ENCODE peak calls at places on chromosomes 6 and 20, in nine cellular contexts. R is fibroblast of pulmonary artery; K is CD8-positive, alpha-beta memory T cell; A is SJSA1; B is neural progenitor cell; D is right cardiac atrium; S is brain microvascular endothelial cell; F is cardiac fibroblast; M is GM12865. N is an unnamed sample.

GRCh38 chr6:129672883-129673631 is 36.9 kb downstream of the ARHGAP18 start:
- DNase-seq in R (peak; percentile 82), K (no peak), A (peak; percentile 90), B (no peak), D (no peak), S (peak; percentile 70), F (peak; percentile 88), M (peak; percentile 84), N (peak; percentile 27)

GRCh38 chr6:168724033-168724432 is 283.0 kb downstream of the SMOC2 start:
- DNase-seq in R (no peak), K (no peak), A (no peak), B (no peak), D (no peak), S (no peak), F (no peak), M (no peak), N (no peak)

GRCh38 chr6:145848555-145848954 is 34.0 kb upstream of the FBXO30 start:
- DNase-seq in R (no peak), K (no peak), A (no peak), B (no peak), D (no peak), S (no peak), F (no peak), M (no peak), N (no peak)

GRCh38 chr6:85132091-85132490 is 317.8 kb upstream of the NT5E start:
- DNase-seq in R (no peak), K (no peak), A (peak; percentile 35), B (no peak), D (no peak), S (no peak), F (no peak), M (no peak), N (no peak)

GRCh38 chr6:26199773-26200728 is 112.8 kb downstream of the HFE start:
- DNase-seq in R (peak; percentile 55), K (no peak), A (no peak), B (peak; percentile 62), D (peak; percentile 32), S (peak; percentile 68), F (peak; percentile 64), M (no peak), N (no peak)

GRCh38 chr20:8309638-8310037 is 177.6 kb downstream of the PLCB1 start:
- DNase-seq in R (peak; percentile 24), K (no peak), A (no peak), B (peak; percentile 79), D (no peak), S (peak; percentile 41), F (no peak), M (peak; percentile 2), N (no peak)

GRCh38 chr6:143734641-143735063 is 56.9 kb downstream of the PHACTR2 start:
- DNase-seq in R (no peak), K (no peak), A (no peak), B (no peak), D (no peak), S (no peak), F (peak; percentile 5), M (no peak), N (no peak)

GRCh38 chr6:121504227-121504626 is 68.8 kb downstream of the GJA1 start:
- DNase-seq in R (peak; percentile 94), K (no peak), A (peak; percentile 61), B (no peak), D (no peak), S (peak; percentile 80), F (peak; percentile 96), M (no peak), N (peak; percentile 80)

GRCh38 chr20:63540417-63541186 is 3.4 kb upstream of the PTK6 start:
- DNase-seq in R (no peak), K (no peak), A (no peak), B (no peak), D (no peak), S (no peak), F (no peak), M (no peak), N (no peak)

GRCh38 chr6:30480536-30481156 is 8.7 kb upstream of the HLA-E start:
- DNase-seq in R (no peak), K (peak; percentile 57), A (no peak), B (no peak), D (no peak), S (no peak), F (no peak), M (peak; percentile 57), N (no peak)

GRCh38 chr20:32742322-32743236 is 688 bp downstream of the COMMD7 start:
- DNase-seq in R (no peak), K (no peak), A (no peak), B (peak; percentile 25), D (no peak), S (no peak), F (no peak), M (no peak), N (no peak)

GRCh38 chr6:130143709-130144108 is 79.0 kb downstream of the SAMD3 start:
- DNase-seq in R (peak; percentile 29), K (no peak), A (no peak), B (no peak), D (no peak), S (peak; percentile 26), F (peak; percentile 36), M (no peak), N (no peak)

GRCh38 chr6:154249499-154250298 is 106.9 kb downstream of the IPCEF1 start:
- DNase-seq in R (no peak), K (no peak), A (no peak), B (no peak), D (no peak), S (no peak), F (no peak), M (peak; percentile 90), N (no peak)

GRCh38 chr20:8523684-8524083 is 391.6 kb downstream of the PLCB1 start:
- DNase-seq in R (no peak), K (no peak), A (no peak), B (peak; percentile 15), D (no peak), S (no peak), F (peak; percentile 9), M (no peak), N (no peak)

GRCh38 chr6:52539607-52540006 is 37.3 kb downstream of the TRAM2 start:
- DNase-seq in R (no peak), K (no peak), A (peak; percentile 60), B (no peak), D (no peak), S (peak; percentile 75), F (peak; percentile 85), M (no peak), N (no peak)

GRCh38 chr6:3571206-3571815 is 114.5 kb upstream of the SLC22A23 start:
- DNase-seq in R (peak; percentile 5), K (no peak), A (no peak), B (no peak), D (no peak), S (no peak), F (peak; percentile 59), M (no peak), N (no peak)

GRCh38 chr6:43724354-43724753 is 36.8 kb upstream of the MRPS18A start:
- DNase-seq in R (no peak), K (no peak), A (no peak), B (no peak), D (no peak), S (no peak), F (no peak), M (no peak), N (no peak)

GRCh38 chr6:43724914-43725642 is 37.5 kb upstream of the MRPS18A start:
- DNase-seq in R (peak; percentile 97), K (peak; percentile 37), A (peak; percentile 87), B (no peak), D (peak; percentile 88), S (peak; percentile 60), F (peak; percentile 79), M (peak; percentile 88), N (no peak)

GRCh38 chr6:43722920-43723565 is 35.5 kb upstream of the MRPS18A start:
- DNase-seq in R (no peak), K (no peak), A (no peak), B (no peak), D (no peak), S (no peak), F (no peak), M (no peak), N (no peak)

GRCh38 chr6:43725643-43726580 is 38.3 kb upstream of the MRPS18A start:
- DNase-seq in R (no peak), K (no peak), A (no peak), B (no peak), D (no peak), S (no peak), F (no peak), M (no peak), N (no peak)

DNA sequence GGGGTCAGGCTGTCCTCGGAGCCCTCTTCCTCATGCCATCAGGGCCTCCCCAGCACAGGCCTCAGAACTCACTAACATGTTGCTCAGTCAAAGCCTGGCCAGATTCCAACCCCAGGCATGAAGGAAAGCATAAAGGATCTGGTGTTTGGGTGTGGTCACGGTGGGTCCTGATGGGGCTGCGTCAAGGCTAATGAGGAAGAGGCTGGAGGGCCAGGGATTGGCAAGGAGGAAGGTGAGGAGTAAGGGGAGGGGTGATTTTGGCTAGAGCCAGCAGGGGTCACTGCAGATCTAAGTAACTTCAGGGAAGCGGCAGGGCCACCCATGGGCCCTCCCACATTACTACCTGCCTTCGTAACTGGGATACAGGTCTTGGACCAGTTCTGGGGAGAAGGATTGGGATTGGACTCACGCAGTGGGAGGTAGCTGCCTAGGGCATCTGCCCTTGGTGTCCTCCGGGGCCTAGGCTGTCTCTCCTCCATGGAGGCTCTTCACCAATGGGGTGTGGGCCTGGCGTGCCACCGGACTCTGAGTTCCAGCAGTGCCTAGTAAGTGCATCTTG is 36.2 kb upstream of the MRPS18A start:
- DNase-seq in R (peak; percentile 75), K (peak; percentile 31), A (no peak), B (peak; percentile 88), D (peak; percentile 67), S (peak; percentile 50), F (peak; percentile 77), M (peak; percentile 89), N (no peak)
- H3K4me3 ChIP-seq in R (no peak overlapping the region), K (no peak overlapping the region), A (no peak overlapping the region), B (no peak overlapping the region), D (no peak overlapping the region), S (no peak overlapping the region), F (no peak overlapping the region), M (no peak overlapping the region), N (no peak overlapping the region)

GRCh38 chr20:35446356-35447078 is 8.5 kb upstream of the GDF5 start:
- DNase-seq in R (no peak), K (no peak), A (no peak), B (no peak), D (no peak), S (no peak), F (no peak), M (no peak), N (no peak)
- H3K4me3 ChIP-seq in R (peak overlapping the region; percentile 36), K (no peak overlapping the region), A (no peak overlapping the region), B (peak overlapping the region; percentile 21), D (no peak overlapping the region), S (no peak overlapping the region), F (peak overlapping the region; percentile 18), M (peak overlapping the region; percentile 52), N (peak overlapping the region; percentile 50)

DNA sequence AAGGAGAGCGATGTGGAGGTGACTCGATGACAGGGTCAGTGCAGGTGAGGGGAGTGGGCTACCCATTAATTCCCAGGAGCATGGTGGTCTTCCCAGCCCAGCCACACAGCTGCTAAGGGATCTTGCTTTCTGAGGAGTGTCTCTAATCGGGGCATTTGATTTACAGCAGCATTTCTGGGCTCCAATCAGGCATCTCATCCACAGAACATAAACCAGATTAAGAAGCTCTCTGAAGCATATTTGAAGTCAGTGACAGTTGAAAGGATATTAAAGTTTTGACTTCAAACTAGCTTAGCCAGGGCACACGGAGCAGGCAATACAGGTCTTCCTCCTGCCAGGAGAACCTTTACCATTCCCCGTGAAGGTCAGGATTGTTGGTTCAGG is 40.0 kb upstream of the ZNF831 start:
- DNase-seq in R (no peak), K (no peak), A (no peak), B (no peak), D (no peak), S (no peak), F (no peak), M (no peak), N (no peak)
- H3K4me3 ChIP-seq in R (no peak overlapping the region), K (peak overlapping the region; percentile 17), A (no peak overlapping the region), B (no peak overlapping the region), D (no peak overlapping the region), S (no peak overlapping the region), F (no peak overlapping the region), M (no peak overlapping the region), N (no peak overlapping the region)

GRCh38 chr6:138493413-138493812 is 5.9 kb downstream of the NHSL1 start:
- DNase-seq in R (peak; percentile 70), K (no peak), A (no peak), B (peak; percentile 43), D (no peak), S (peak; percentile 25), F (peak; percentile 61), M (no peak), N (no peak)
- H3K4me3 ChIP-seq in R (no peak overlapping the region), K (no peak overlapping the region), A (no peak overlapping the region), B (no peak overlapping the region), D (no peak overlapping the region), S (no peak overlapping the region), F (no peak overlapping the region), M (no peak overlapping the region), N (no peak overlapping the region)

N was measured in Panc1.